ENCODE peak calls at places on chromosomes 2 and 18, in seven cellular contexts. X, Q, A, B, K, C and F are unnamed samples.

GRCh38 chr18:58660915-58661314 is 10.3 kb upstream of the MALT1 start:
- DNase-seq in X (no peak), B (no peak), A (no peak), K (no peak), C (no peak), Q (no peak), F (no peak)

GRCh38 chr2:105261061-105261460 is 19.5 kb downstream of the GPR45 start:
- DNase-seq in A (peak), K (no peak), B (no peak), C (peak), Q (no peak), X (peak), F (no peak)

GRCh38 chr18:8610442-8610801 is 1.2 kb downstream of the RAB12 start:
- DNase-seq in A (peak), B (peak), C (no peak), Q (peak), X (peak), K (no peak), F (no peak)

GRCh38 chr2:50995610-50996009 is 36.3 kb downstream of the NRXN1 start:
- DNase-seq in A (peak), Q (no peak), K (no peak), C (no peak), X (peak), B (no peak), F (no peak)

GRCh38 chr18:7605705-7606104 is 38.6 kb downstream of the PTPRM start:
- DNase-seq in X (no peak), K (no peak), C (no peak), B (no peak), A (no peak), Q (no peak), F (no peak)

GRCh38 chr2:9144617-9145016 is 62.0 kb upstream of the ASAP2 start:
- DNase-seq in C (no peak), A (no peak), K (no peak), X (no peak), B (no peak), Q (no peak), F (no peak)

GRCh38 chr2:2664989-2665833 is 334.1 kb upstream of the MYT1L start:
- DNase-seq in A (peak), Q (no peak), B (peak), C (peak), X (peak), K (no peak), F (no peak)

GRCh38 chr2:119476301-119477117 is 44.9 kb downstream of the TMEM37 start:
- DNase-seq in Q (peak), B (peak), C (peak), X (peak), A (peak), K (no peak), F (peak)

GRCh38 chr2:60938301-60938700 is 56.9 kb downstream of the REL start:
- DNase-seq in Q (no peak), C (no peak), B (no peak), K (no peak), A (no peak), X (no peak), F (no peak)

GRCh38 chr18:44789704-44790103 is 109.0 kb downstream of the SETBP1 start:
- DNase-seq in K (no peak), A (no peak), B (no peak), X (peak), C (peak), Q (no peak), F (peak)

GRCh38 chr2:9251154-9252001 is 44.8 kb downstream of the ASAP2 start:
- DNase-seq in X (peak), K (no peak), B (peak), A (no peak), C (peak), Q (no peak), F (peak)

GRCh38 chr2:235921508-235922260 is 246.5 kb downstream of the GBX2 start:
- DNase-seq in K (no peak), Q (no peak), X (no peak), B (no peak), C (no peak), A (no peak), F (no peak)

GRCh38 chr2:65396348-65397026 is 35.9 kb downstream of the SPRED2 start:
- DNase-seq in K (no peak), Q (no peak), C (no peak), B (no peak), A (peak), X (peak), F (peak)

GRCh38 chr2:219593154-219593553 is 4.5 kb upstream of the STK11IP start:
- DNase-seq in C (no peak), X (no peak), K (no peak), Q (no peak), A (no peak), B (no peak), F (no peak)

GRCh38 chr2:10792660-10793400 is 19.8 kb downstream of the PDIA6 start:
- DNase-seq in A (no peak), C (no peak), K (no peak), Q (no peak), B (no peak), X (no peak), F (no peak)

GRCh38 chr2:68878753-68879152 is 7.6 kb upstream of the BMP10 start:
- DNase-seq in A (peak), Q (no peak), X (no peak), K (no peak), C (peak), B (no peak), F (no peak)

GRCh38 chr2:8624855-8625398 is 56.9 kb upstream of the ID2 start:
- DNase-seq in K (no peak), A (no peak), B (no peak), Q (no peak), C (no peak), X (no peak), F (no peak)

GRCh38 chr2:150280255-150280654 is 207.2 kb downstream of the RND3 start:
- DNase-seq in B (no peak), A (peak), X (peak), K (no peak), C (no peak), Q (peak), F (no peak)

GRCh38 chr18:11025671-11026070 is 123.7 kb downstream of the PIEZO2 start:
- DNase-seq in K (no peak), C (no peak), Q (no peak), B (no peak), X (no peak), A (no peak), F (no peak)

GRCh38 chr18:54717673-54718435 is 110.4 kb upstream of the RAB27B start:
- DNase-seq in A (peak), K (no peak), C (no peak), B (no peak), Q (no peak), X (peak), F (peak)

GRCh38 chr2:228841877-228842276 is 429.2 kb downstream of the PID1 start:
- DNase-seq in C (peak), B (no peak), A (peak), K (no peak), Q (no peak), X (peak), F (no peak)

GRCh38 chr18:22282311-22283235 is 113.2 kb downstream of the GATA6 start:
- DNase-seq in C (peak), X (peak), Q (no peak), K (no peak), A (peak), B (no peak), F (peak)

GRCh38 chr2:68831688-68832087 is 39.5 kb downstream of the BMP10 start:
- DNase-seq in K (no peak), X (peak), C (no peak), A (peak), Q (no peak), B (no peak), F (no peak)

GRCh38 chr18:48615566-48616401 is 77.0 kb downstream of the CTIF start:
- DNase-seq in A (no peak), K (no peak), Q (no peak), X (no peak), C (no peak), B (peak), F (no peak)

GRCh38 chr2:42492691-42493467 is 903 bp downstream of the KCNG3 start:
- DNase-seq in C (no peak), Q (peak), X (no peak), K (no peak), B (no peak), A (peak), F (peak)

GRCh38 chr2:62102402-62102920 is 93.5 kb upstream of the B3GNT2 start:
- DNase-seq in X (no peak), K (no peak), Q (no peak), C (no peak), B (no peak), A (no peak), F (no peak)

GRCh38 chr2:8633186-8633734 is 48.6 kb upstream of the ID2 start:
- DNase-seq in B (no peak), C (no peak), A (no peak), K (no peak), X (no peak), Q (no peak), F (no peak)

GRCh38 chr2:69980408-69980807 is 19.0 kb upstream of the ASPRV1 start:
- DNase-seq in Q (no peak), K (no peak), A (peak), X (no peak), B (no peak), C (no peak), F (no peak)

GRCh38 chr18:79637181-79637920 is 42.3 kb upstream of the CTDP1 start:
- DNase-seq in B (no peak), Q (no peak), K (no peak), X (no peak), C (no peak), A (no peak), F (no peak)

GRCh38 chr18:48875314-48875941 is 75.3 kb downstream of the SMAD7 start:
- DNase-seq in B (no peak), C (no peak), A (no peak), Q (no peak), X (no peak), K (no peak), F (no peak)

GRCh38 chr2:207796585-207797350 is 27.1 kb upstream of the FZD5 start:
- DNase-seq in C (no peak), X (no peak), A (peak), K (peak), B (no peak), Q (no peak), F (no peak)